ENCODE peak calls at places on chromosomes 7 and 10, in five cellular contexts. M is cardiac fibroblast, W is colonic mucosa, S is BJ, X is GM12864. Z is an unnamed sample.

GRCh38 chr7:2522780-2523433 is 3.3 kb downstream of the LFNG start:
- DNase-seq in S (no peak), M (peak; percentile 68), X (no peak), W (peak; percentile 83), Z (peak; percentile 89)

GRCh38 chr7:128963327-128963757 is 25.6 kb downstream of the IRF5 start:
- DNase-seq in M (no peak), S (peak; percentile 1), W (no peak), X (peak; percentile 57), Z (no peak)

GRCh38 chr7:44724276-44724675 is 24.4 kb upstream of the ZMIZ2 start:
- DNase-seq in W (no peak), M (no peak), X (no peak), S (no peak), Z (no peak)

GRCh38 chr7:108146070-108146842 is 16.1 kb upstream of the LAMB4 start:
- DNase-seq in X (peak; percentile 22), M (peak; percentile 91), S (peak; percentile 35), W (peak; percentile 75), Z (peak; percentile 88)

GRCh38 chr10:86819567-86819966 is 63.1 kb downstream of the BMPR1A start:
- DNase-seq in S (no peak), M (no peak), W (no peak), X (no peak), Z (no peak)

GRCh38 chr7:2502647-2502966 is 17.0 kb upstream of the LFNG start:
- DNase-seq in X (no peak), M (no peak), S (no peak), W (no peak), Z (no peak)

GRCh38 chr10:123027861-123028260 is 19.1 kb downstream of the ACADSB start:
- DNase-seq in W (no peak), S (no peak), M (no peak), X (no peak), Z (no peak)

GRCh38 chr10:128152741-128153583 is 26.7 kb upstream of the MKI67 start:
- DNase-seq in S (no peak), X (no peak), M (no peak), W (no peak), Z (no peak)

GRCh38 chr10:113230018-113230610 is 280.1 kb downstream of the TCF7L2 start:
- DNase-seq in M (no peak), S (no peak), W (no peak), X (no peak), Z (peak; percentile 36)

GRCh38 chr10:21080246-21080645 is 183.1 kb upstream of the NEBL start:
- DNase-seq in S (no peak), X (no peak), W (no peak), M (peak; percentile 40), Z (no peak)

GRCh38 chr7:137846588-137847417 is at the start of gene DGKI:
- DNase-seq in S (no peak), M (no peak), W (no peak), X (no peak), Z (peak; percentile 86)

GRCh38 chr7:144057954-144058353 is 9.2 kb downstream of the OR2A5 start:
- DNase-seq in X (no peak), M (peak; percentile 26), W (no peak), S (no peak), Z (no peak)

GRCh38 chr10:11687779-11688447 is 54.3 kb upstream of the ECHDC3 start:
- DNase-seq in X (no peak), S (no peak), M (no peak), W (peak; percentile 57), Z (no peak)

GRCh38 chr10:70475661-70476060 is 2.9 kb upstream of the PALD1 start:
- DNase-seq in M (no peak), X (no peak), W (no peak), S (no peak), Z (no peak)

GRCh38 chr10:86387221-86387794 is 20.7 kb upstream of the GRID1 start:
- DNase-seq in W (no peak), M (no peak), S (no peak), X (no peak), Z (peak; percentile 62)

GRCh38 chr10:119687192-119688032 is 36.2 kb downstream of the BAG3 start:
- DNase-seq in M (peak; percentile 64), X (no peak), W (no peak), S (no peak), Z (no peak)
- TF ChIP-seq CTCF in M (no peak), X (no peak), W (no peak), S (no peak), Z (no peak)

DNA sequence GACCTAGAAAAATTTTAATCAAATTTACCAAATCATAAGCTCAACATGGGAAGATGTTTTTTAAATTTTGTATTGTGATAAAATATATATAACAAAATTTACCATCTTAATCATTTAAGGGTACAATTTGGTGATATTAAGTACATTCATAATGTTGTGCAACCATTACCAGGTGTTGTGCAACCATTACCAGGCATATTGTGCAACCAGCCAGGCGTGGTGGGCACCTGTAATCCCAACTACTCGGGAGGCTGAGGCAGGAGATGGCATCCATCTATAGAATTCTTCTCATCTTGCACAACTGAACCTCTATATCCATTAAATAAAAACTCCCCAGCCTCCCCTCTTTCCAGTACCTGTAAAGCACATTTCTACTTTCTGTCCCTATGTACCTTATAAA is 124.5 kb upstream of the SLC13A1 start:
- DNase-seq in W (no peak), S (no peak), M (no peak), X (no peak), Z (no peak)
- H3K4me3 ChIP-seq in W (no peak overlapping the region), S (no peak overlapping the region), M (no peak overlapping the region), X (no peak overlapping the region), Z (no peak overlapping the region)

DNA sequence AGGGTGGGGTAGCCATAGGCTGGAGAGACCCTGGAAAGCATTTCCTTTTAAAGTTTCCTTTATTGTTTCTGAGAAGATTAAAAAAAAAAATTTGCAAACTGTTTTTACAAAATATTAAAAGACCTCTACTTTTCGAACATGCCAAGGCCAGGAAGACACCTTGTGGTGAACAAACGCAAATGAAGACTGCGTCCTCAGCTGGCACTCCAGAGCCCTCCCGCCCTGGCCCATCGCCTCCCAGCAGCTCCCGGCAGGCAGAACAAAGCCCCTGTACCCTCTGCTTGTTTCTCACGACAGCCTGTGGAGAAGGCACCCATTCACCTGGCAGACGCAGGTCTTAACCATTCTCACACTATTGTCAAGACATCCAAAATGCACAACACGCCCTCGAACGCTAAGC is 56.4 kb downstream of the ESYT2 start:
- DNase-seq in W (no peak), S (no peak), M (no peak), X (no peak), Z (no peak)
- TF ChIP-seq CTCF in W (no peak), S (no peak), M (no peak), X (no peak), Z (no peak)

DNA sequence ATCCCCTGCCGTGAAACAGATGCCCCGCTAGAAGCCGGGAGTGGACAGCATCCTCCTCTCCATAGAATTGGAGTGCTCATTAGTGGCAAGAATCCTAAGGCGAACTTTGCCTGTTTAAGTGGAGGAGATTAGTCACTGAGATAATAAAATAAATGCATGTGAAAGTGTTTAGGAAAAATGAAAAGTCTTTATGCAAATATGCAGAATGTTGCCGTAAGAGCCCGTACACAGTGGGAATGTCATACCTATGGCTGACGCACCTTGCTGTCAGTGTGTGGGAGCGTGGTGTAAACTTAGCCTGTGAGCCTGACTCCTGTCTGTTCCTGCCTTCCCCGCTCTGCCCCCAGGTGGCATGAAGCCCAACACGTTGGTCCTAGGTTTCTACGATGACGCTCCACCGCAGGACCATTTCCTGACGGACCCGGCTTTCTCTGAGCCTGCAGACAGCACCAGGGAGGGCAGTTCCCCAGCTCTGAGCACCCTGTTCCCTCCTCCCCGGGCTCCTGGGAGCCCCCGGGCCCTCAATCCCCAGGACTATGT is 1.7 kb upstream of the TRIP6 start:
- DNase-seq in X (no peak), S (no peak), M (no peak), W (no peak), Z (peak; percentile 41)
- H3K4me3 ChIP-seq in X (no peak overlapping the region), S (no peak overlapping the region), M (no peak overlapping the region), W (peak overlapping the region; percentile 90), Z (no peak overlapping the region)

GRCh38 chr10:61465216-61465496 is 12.0 kb upstream of the TMEM26 start:
- DNase-seq in W (no peak), M (no peak), S (no peak), X (no peak), Z (no peak)
- TF ChIP-seq CTCF in W (no peak), M (peak; percentile 3), S (no peak), X (no peak), Z (no peak)

GRCh38 chr10:114801411-114801813 is 20.2 kb upstream of the FHIP2A start:
- DNase-seq in S (no peak), X (no peak), M (no peak), W (no peak), Z (no peak)
- H3K4me3 ChIP-seq in S (no peak overlapping the region), X (no peak overlapping the region), M (no peak overlapping the region), W (no peak overlapping the region), Z (no peak overlapping the region)

DNA sequence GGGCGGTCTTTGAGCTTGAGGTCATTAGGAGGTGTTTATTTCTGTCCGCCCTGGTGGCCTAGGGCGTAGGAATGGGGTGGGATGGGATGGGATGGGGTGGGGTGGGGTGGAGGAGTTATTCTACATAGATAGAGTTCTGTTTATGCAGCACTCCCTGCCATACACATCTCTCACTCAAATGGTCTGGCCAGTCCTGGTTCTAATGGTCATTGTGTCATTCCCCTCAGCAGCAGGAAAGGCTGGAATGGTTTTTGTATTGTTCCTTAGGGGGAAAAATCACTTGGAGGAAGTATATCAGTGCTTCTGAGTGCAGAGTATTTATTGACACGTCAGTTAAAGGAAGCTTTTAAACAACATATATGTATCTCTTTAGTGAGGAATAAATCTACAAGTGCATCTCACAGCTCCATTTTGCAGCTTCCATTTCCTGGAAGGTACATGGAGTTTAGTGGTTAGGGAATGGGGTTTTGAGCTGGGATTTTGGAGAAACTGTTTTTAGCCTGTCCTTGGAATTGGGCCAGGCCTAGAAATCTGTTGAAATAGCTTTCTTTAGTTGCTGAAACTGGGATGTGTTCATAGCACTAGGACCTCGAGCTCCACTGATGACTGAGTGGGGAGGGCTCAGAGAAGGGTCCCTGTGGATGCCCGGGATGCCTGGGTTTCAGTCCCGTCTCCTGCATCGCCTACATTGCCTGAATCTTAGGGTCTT is 8.3 kb downstream of the TSPAN14 start:
- DNase-seq in W (peak; percentile 35), M (peak; percentile 65), X (no peak), S (no peak), Z (no peak)
- TF ChIP-seq CTCF in W (no peak), M (no peak), X (no peak), S (no peak), Z (no peak)

GRCh38 chr7:28145090-28145626 is 35.4 kb downstream of the JAZF1 start:
- DNase-seq in S (no peak), W (no peak), M (no peak), X (no peak), Z (no peak)
- H3K4me3 ChIP-seq in S (no peak overlapping the region), W (no peak overlapping the region), M (no peak overlapping the region), X (no peak overlapping the region), Z (no peak overlapping the region)